ENCODE peak calls at places on chromosomes 3 and 15, in eight cellular contexts. N is astrocyte, P is SJSA1, R is iPS DF 6.9, J is colonic mucosa, D is GM23248, T is lower lobe of right lung, M is fibroblast of pulmonary artery. S is an unnamed sample.

GRCh38 chr3:30626443-30627181 is 20.2 kb downstream of the TGFBR2 start:
- DNase-seq in P (no peak), N (peak), R (no peak), T (no peak), M (peak), J (no peak), D (peak), S (no peak)

GRCh38 chr3:54822206-54822605 is 105.7 kb downstream of the LRTM1 start:
- DNase-seq in R (no peak), T (no peak), N (peak), D (peak), P (peak), M (peak), J (peak), S (no peak)

GRCh38 chr15:34275721-34276120 is 50.9 kb downstream of the EMC4 start:
- DNase-seq in P (no peak), R (no peak), N (no peak), M (no peak), T (no peak), D (peak), J (no peak), S (no peak)

GRCh38 chr3:96266395-96267187 is 547.8 kb upstream of the EPHA6 start:
- DNase-seq in P (no peak), D (no peak), T (no peak), N (peak), M (peak), J (no peak), R (no peak), S (no peak)

GRCh38 chr15:73674587-73674986 is 9.6 kb upstream of the CD276 start:
- DNase-seq in D (no peak), M (no peak), N (no peak), T (no peak), R (no peak), J (no peak), P (no peak), S (no peak)

GRCh38 chr3:113275876-113276580 is 64.7 kb downstream of the BOC start:
- DNase-seq in R (no peak), T (no peak), P (peak), J (no peak), N (peak), D (peak), M (peak), S (peak)

GRCh38 chr15:83068054-83068453 is 1.0 kb upstream of the BTBD1 start:
- DNase-seq in D (no peak), T (no peak), J (no peak), N (no peak), M (no peak), R (no peak), P (no peak), S (no peak)

GRCh38 chr15:77984446-77984861 is 93.1 kb downstream of the TBC1D2B start:
- DNase-seq in N (no peak), D (no peak), T (no peak), P (no peak), M (no peak), J (no peak), R (no peak), S (no peak)

GRCh38 chr3:16373270-16373785 is 108.3 kb downstream of the OXNAD1 start:
- DNase-seq in T (no peak), R (no peak), J (no peak), P (no peak), M (no peak), D (no peak), N (no peak), S (no peak)

GRCh38 chr3:32305477-32305876 is 67.0 kb downstream of the CMTM8 start:
- DNase-seq in M (peak), T (no peak), J (no peak), N (no peak), P (no peak), R (no peak), D (no peak), S (no peak)

GRCh38 chr15:35325374-35325941 is 220.5 kb downstream of the DPH6 start:
- DNase-seq in T (no peak), P (no peak), M (no peak), R (no peak), J (no peak), D (no peak), N (no peak), S (no peak)

GRCh38 chr3:190272747-190273146 is 49.5 kb downstream of the CLDN1 start:
- DNase-seq in D (no peak), P (no peak), N (no peak), R (no peak), J (peak), T (no peak), M (no peak), S (no peak)

GRCh38 chr15:35858707-35859106 is 312.7 kb upstream of the DPH6 start:
- DNase-seq in M (peak), D (no peak), R (no peak), P (no peak), J (no peak), N (peak), T (no peak), S (no peak)

GRCh38 chr3:59271971-59272370 is 222.1 kb upstream of the CFAP20DC start:
- DNase-seq in J (no peak), R (no peak), T (no peak), N (no peak), D (no peak), M (no peak), P (no peak), S (no peak)

GRCh38 chr3:31039145-31039544 is 144.7 kb upstream of the GADL1 start:
- DNase-seq in P (no peak), M (no peak), J (no peak), R (no peak), N (no peak), T (no peak), D (peak), S (no peak)

GRCh38 chr3:119690043-119690656 is 12.7 kb upstream of the CFAP91 start:
- DNase-seq in D (peak), P (no peak), N (no peak), J (no peak), R (no peak), T (no peak), M (peak), S (no peak)

GRCh38 chr3:123285931-123286307 is 84.2 kb downstream of the SEC22A start:
- DNase-seq in N (no peak), J (no peak), P (no peak), M (no peak), T (no peak), D (no peak), R (no peak), S (no peak)

GRCh38 chr3:45226206-45226915 is at the start of gene TMEM158:
- DNase-seq in T (peak), R (no peak), J (peak), M (peak), P (peak), D (peak), N (peak), S (no peak)

GRCh38 chr15:79440355-79440908 is 8.3 kb downstream of the MINAR1 start:
- DNase-seq in D (no peak), J (no peak), R (no peak), P (no peak), N (no peak), M (no peak), T (no peak), S (no peak)

GRCh38 chr3:30319713-30320112 is 286.7 kb upstream of the TGFBR2 start:
- DNase-seq in M (peak), R (peak), T (no peak), P (peak), J (peak), N (no peak), D (peak), S (no peak)

GRCh38 chr3:10205461-10206165 is 40.9 kb downstream of the IRAK2 start:
- DNase-seq in J (no peak), R (no peak), M (peak), T (no peak), P (peak), D (peak), N (peak), S (no peak)

GRCh38 chr15:70095387-70096214 is 2.1 kb downstream of the TLE3 start:
- DNase-seq in R (no peak), P (peak), D (peak), J (peak), T (peak), N (no peak), M (no peak), S (no peak)

GRCh38 chr15:64928626-64929220 is 17.0 kb downstream of the ANKDD1A start:
- DNase-seq in D (no peak), R (no peak), T (no peak), J (no peak), N (no peak), M (no peak), P (no peak), S (no peak)
- H3K4me3 ChIP-seq in D (no peak), R (no peak), T (no peak), J (no peak), N (no peak), M (no peak), P (no peak), S (no peak)

GRCh38 chr3:73609655-73610054 is 15.1 kb downstream of the PDZRN3 start:
- DNase-seq in M (no peak), N (no peak), R (no peak), J (no peak), D (no peak), T (no peak), P (no peak), S (no peak)

GRCh38 chr3:73605861-73606260 is 18.9 kb downstream of the PDZRN3 start:
- DNase-seq in D (no peak), T (no peak), R (no peak), M (no peak), P (no peak), J (no peak), N (no peak), S (no peak)

GRCh38 chr3:73610493-73610892 is 14.2 kb downstream of the PDZRN3 start:
- DNase-seq in D (no peak), P (no peak), M (no peak), N (no peak), T (no peak), R (no peak), J (no peak), S (no peak)

GRCh38 chr3:73611176-73611575 is 13.6 kb downstream of the PDZRN3 start:
- DNase-seq in M (peak), P (no peak), R (no peak), J (no peak), T (no peak), D (peak), N (peak), S (no peak)

GRCh38 chr3:73608805-73609641 is 15.7 kb downstream of the PDZRN3 start:
- DNase-seq in N (no peak), D (no peak), R (no peak), P (no peak), M (no peak), T (no peak), J (no peak), S (no peak)
- H3K4me3 ChIP-seq in N (no peak), D (no peak), R (no peak), P (no peak), M (no peak), T (no peak), J (no peak), S (no peak)

GRCh38 chr3:197270558-197271317 is 27.7 kb downstream of the DLG1 start:
- DNase-seq in D (no peak), R (no peak), M (no peak), J (no peak), P (no peak), T (no peak), N (peak), S (no peak)
- H3K4me3 ChIP-seq in D (no peak), R (no peak), M (no peak), J (no peak), P (no peak), T (no peak), N (no peak), S (no peak)

DNA sequence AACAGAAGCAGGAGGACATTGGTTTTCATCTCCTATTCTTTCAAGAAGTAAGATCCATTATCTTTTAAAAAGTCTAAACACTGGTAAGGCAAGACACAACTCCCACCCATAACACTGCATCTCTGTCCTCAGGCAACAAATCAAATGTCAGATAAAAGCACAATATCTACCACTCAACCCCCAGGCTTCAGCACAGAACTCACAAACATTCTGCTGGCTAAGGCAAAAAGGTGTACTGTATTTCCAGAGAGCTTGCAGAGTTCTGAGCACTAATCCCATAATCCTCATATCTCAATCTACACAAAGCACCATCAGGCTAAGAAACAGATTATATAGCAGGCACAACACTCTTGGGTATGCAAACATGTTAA is 20.9 kb downstream of the RAF1 start:
- DNase-seq in N (no peak), J (no peak), D (no peak), P (no peak), T (no peak), M (no peak), R (no peak), S (no peak)
- H3K4me3 ChIP-seq in N (no peak), J (no peak), D (peak), P (no peak), T (no peak), M (no peak), R (no peak), S (no peak)

GRCh38 chr15:50059203-50059772 is 59.7 kb downstream of the ATP8B4 start:
- DNase-seq in P (no peak), M (no peak), D (no peak), J (no peak), T (no peak), N (no peak), R (no peak), S (no peak)
- H3K4me3 ChIP-seq in P (no peak), M (no peak), D (peak), J (no peak), T (no peak), N (no peak), R (no peak), S (no peak)

GRCh38 chr3:152331975-152332374 is 63.2 kb downstream of the MBNL1 start:
- DNase-seq in N (no peak), P (no peak), T (no peak), R (no peak), J (no peak), D (peak), M (no peak), S (no peak)

GRCh38 chr3:152330565-152330964 is 61.8 kb downstream of the MBNL1 start:
- DNase-seq in D (no peak), J (no peak), T (no peak), N (no peak), R (no peak), P (no peak), M (no peak), S (no peak)

GRCh38 chr3:152331018-152331541 is 62.4 kb downstream of the MBNL1 start:
- DNase-seq in N (peak), M (peak), J (peak), P (peak), T (no peak), D (peak), R (no peak), S (no peak)

GRCh38 chr3:152325136-152325535 is 56.4 kb downstream of the MBNL1 start:
- DNase-seq in J (no peak), D (no peak), N (no peak), T (no peak), R (no peak), M (no peak), P (no peak), S (no peak)

DNA sequence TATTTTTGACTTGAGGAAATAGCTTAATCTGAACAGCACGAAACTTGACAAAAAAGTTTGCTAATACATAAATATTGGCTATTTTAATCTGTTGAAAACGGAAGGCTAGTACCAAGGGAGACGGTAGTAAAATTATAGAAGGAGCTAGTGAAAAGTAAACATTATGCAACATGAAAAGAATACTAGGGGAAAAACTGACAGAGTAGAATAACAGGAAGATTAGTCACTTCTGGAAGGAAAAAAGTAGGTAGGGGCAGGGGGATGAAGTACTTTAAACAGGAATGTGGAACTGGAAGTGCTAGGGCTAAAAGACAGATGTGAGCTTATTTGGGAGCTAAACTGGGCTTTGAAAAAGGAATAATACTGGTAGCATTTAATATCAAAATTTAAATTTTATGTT is 60.1 kb downstream of the MBNL1 start:
- DNase-seq in N (peak), P (peak), R (no peak), T (no peak), J (no peak), M (peak), D (peak), S (no peak)
- H3K4me3 ChIP-seq in N (no peak), P (no peak), R (no peak), T (peak), J (no peak), M (peak), D (peak), S (no peak)

GRCh38 chr15:40293006-40293405 is 10.1 kb upstream of the ANKRD63 start:
- DNase-seq in T (no peak), R (no peak), J (no peak), D (no peak), P (no peak), M (no peak), N (no peak), S (no peak)
- H3K4me3 ChIP-seq in T (no peak), R (no peak), J (no peak), D (no peak), P (no peak), M (no peak), N (no peak), S (no peak)

DNA sequence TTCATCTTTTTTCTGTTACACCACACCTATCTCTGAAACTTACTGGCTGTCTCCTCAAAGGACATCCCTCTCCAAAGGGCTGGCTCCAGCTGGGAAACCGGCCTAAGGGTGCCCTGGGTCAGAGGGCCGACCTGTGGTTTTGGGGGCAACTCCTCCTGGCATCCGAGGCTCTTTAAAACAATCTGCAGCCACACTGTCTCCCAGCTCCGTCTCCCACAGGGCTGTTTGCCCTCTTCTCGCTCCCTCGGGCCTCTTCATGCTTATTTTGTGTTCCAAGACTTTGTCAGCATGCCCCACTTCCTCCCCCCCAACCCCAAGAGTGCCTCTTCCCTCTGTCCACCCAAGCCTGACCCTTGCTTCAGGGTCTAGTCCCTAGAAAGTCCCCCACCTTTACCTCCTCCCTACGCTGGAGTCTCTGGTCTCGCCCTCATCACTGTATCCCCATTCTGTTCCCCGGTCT is 1.3 kb upstream of the CSK start:
- DNase-seq in R (no peak), T (no peak), J (no peak), M (no peak), P (no peak), N (no peak), D (no peak), S (no peak)
- H3K4me3 ChIP-seq in R (no peak), T (no peak), J (no peak), M (no peak), P (no peak), N (no peak), D (no peak), S (peak)

S was measured in GM12864.